ENCODE peak calls at places on chromosomes 1 and 21, in six cellular contexts. O is suprapubic skin, K is endothelial cell of umbilical vein, P is prostate gland, H is K562, G is breast epithelium. M is an unnamed sample.

GRCh38 chr1:76949503-76949902 is 82.2 kb downstream of the ST6GALNAC5 start:
- DNase-seq in O (no peak), K (no peak), P (no peak), H (no peak), G (no peak), M (no peak)

GRCh38 chr1:19088717-19089442 is 121.2 kb downstream of the UBR4 start:
- DNase-seq in O (no peak), K (no peak), P (no peak), H (no peak), G (no peak), M (no peak)

GRCh38 chr1:53956308-53957168 is 10.4 kb downstream of the LRRC42 start:
- DNase-seq in O (no peak), K (no peak), P (no peak), H (no peak), G (no peak), M (no peak)

GRCh38 chr1:19034721-19035120 is 78.2 kb upstream of the IFFO2 start:
- DNase-seq in O (peak; percentile 58), K (no peak), P (no peak), H (no peak), G (no peak), M (peak; percentile 60)

GRCh38 chr1:168136709-168137514 is at the start of gene GPR161:
- DNase-seq in O (peak; percentile 81), K (peak; percentile 63), P (peak; percentile 36), H (peak; percentile 63), G (no peak), M (peak; percentile 87)

GRCh38 chr1:54245501-54245900 is 45.5 kb downstream of the MRPL37 start:
- DNase-seq in O (no peak), K (no peak), P (no peak), H (no peak), G (no peak), M (no peak)

GRCh38 chr1:7491089-7491817 is 279.8 kb upstream of the VAMP3 start:
- DNase-seq in O (no peak), K (peak; percentile 52), P (no peak), H (no peak), G (no peak), M (no peak)

GRCh38 chr1:23013657-23014056 is 2.0 kb downstream of the TEX46 start:
- DNase-seq in O (no peak), K (no peak), P (no peak), H (no peak), G (no peak), M (no peak)

GRCh38 chr1:27496604-27497155 is 6.7 kb upstream of the WASF2 start:
- DNase-seq in O (peak; percentile 61), K (no peak), P (no peak), H (no peak), G (no peak), M (no peak)

GRCh38 chr1:199452627-199453026 is 574.9 kb upstream of the NR5A2 start:
- DNase-seq in O (no peak), K (no peak), P (no peak), H (no peak), G (no peak), M (no peak)

GRCh38 chr21:32426592-32427051 is 14.1 kb downstream of the EVA1C start:
- DNase-seq in O (no peak), K (peak; percentile 73), P (no peak), H (peak; percentile 6), G (no peak), M (no peak)

GRCh38 chr1:170461762-170462384 is 70.1 kb upstream of the GORAB start:
- DNase-seq in O (no peak), K (no peak), P (no peak), H (no peak), G (no peak), M (no peak)

DNA sequence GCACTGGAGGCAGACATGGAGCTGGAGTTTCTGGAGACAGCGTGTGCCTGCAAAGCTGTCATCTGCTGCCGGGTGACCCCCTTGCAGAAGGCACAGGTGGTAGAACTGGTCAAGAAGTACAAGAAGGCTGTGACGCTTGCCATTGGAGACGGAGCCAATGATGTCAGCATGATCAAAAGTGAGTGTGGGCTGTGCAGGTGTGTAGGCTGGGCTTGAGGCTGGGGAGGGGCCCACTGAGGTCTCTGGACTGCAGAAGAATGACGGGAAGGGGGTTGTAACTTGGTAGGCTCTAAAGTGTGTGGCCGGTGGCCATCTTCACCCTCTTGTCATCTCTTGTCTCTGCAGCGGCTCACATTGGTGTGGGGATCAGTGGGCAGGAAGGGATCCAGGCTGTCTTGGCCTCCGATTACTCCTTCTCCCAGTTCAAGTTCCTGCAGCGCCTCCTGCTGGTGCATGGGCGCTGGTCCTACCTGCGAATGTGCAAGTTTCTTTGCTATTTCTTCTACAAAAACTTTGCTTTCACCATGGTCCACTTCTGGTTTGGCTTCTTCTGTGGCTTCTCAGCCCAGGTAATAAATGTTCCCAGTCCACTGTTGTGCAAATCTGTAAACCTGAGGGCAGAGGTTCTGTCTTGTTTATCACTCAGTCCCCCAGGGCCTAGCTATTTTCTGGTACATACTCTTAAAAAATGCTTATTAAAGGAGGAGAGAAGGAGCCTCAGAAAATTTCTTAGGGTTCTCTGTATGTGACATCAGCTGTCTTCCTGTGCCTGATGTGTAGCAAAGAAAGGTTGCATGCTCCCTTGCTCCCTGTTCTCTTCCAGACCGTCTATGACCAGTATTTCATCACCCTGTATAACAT is 19.9 kb downstream of the ATP8B2 start:
- DNase-seq in O (no peak), K (peak; percentile 41), P (no peak), H (peak; percentile 66), G (no peak), M (peak; percentile 84)
- H3K4me1 ChIP-seq in O (peaks cover 3% of the 10 kb centered on the region), K (peaks cover 6% of the 10 kb centered on the region), P (no peaks in the 10 kb centered on the region), H (peaks cover 15% of the 10 kb centered on the region), G (no peaks in the 10 kb centered on the region), M (peaks cover 63% of the 10 kb centered on the region)

GRCh38 chr21:37564341-37564923 is 197.9 kb downstream of the DYRK1A start:
- DNase-seq in O (peak; percentile 88), K (peak; percentile 98), P (peak; percentile 75), H (peak; percentile 73), G (peak; percentile 68), M (peak; percentile 89)
- TF ChIP-seq POLR2AphosphoS5 in O (no peak), K (peak; percentile 40), P (no peak), H (peak; percentile 16), G (peak; percentile 39), M (no peak)

GRCh38 chr1:116740296-116740695 is 13.9 kb upstream of the CD2 start:
- DNase-seq in O (peak; percentile 52), K (no peak), P (no peak), H (no peak), G (no peak), M (no peak)

GRCh38 chr1:116741781-116742565 is 12.3 kb upstream of the CD2 start:
- DNase-seq in O (peak; percentile 64), K (no peak), P (no peak), H (no peak), G (no peak), M (peak; percentile 72)

GRCh38 chr1:116739371-116740007 is 14.7 kb upstream of the CD2 start:
- DNase-seq in O (peak; percentile 44), K (no peak), P (no peak), H (no peak), G (no peak), M (peak; percentile 59)

GRCh38 chr1:116740726-116741125 is 13.5 kb upstream of the CD2 start:
- DNase-seq in O (peak; percentile 35), K (no peak), P (no peak), H (no peak), G (no peak), M (no peak)

GRCh38 chr1:116743535-116743934 is 10.7 kb upstream of the CD2 start:
- DNase-seq in O (no peak), K (no peak), P (no peak), H (no peak), G (no peak), M (no peak)
- H3K9me3 ChIP-seq in O (peaks cover 11% of the 10 kb centered on the region), K (no peaks in the 10 kb centered on the region), P (peaks cover 5% of the 10 kb centered on the region), H (peaks cover 24% of the 10 kb centered on the region), G (peaks cover 43% of the 10 kb centered on the region), M (peaks cover 52% of the 10 kb centered on the region)

GRCh38 chr1:42318601-42319000 is 16.4 kb downstream of the FOXJ3 start:
- DNase-seq in O (no peak), K (no peak), P (no peak), H (no peak), G (no peak), M (no peak)
- H3K4me1 ChIP-seq in O (peaks cover 59% of the 10 kb centered on the region), K (peaks cover 45% of the 10 kb centered on the region), P (peaks cover 24% of the 10 kb centered on the region), H (no peaks in the 10 kb centered on the region), G (no peaks in the 10 kb centered on the region), M (peaks cover 91% of the 10 kb centered on the region)

GRCh38 chr1:204448321-204448964 is 36.8 kb upstream of the PPP1R15B start:
- DNase-seq in O (no peak), K (no peak), P (no peak), H (no peak), G (no peak), M (peak; percentile 37)
- TF ChIP-seq POLR2AphosphoS5 in O (no peak), K (no peak), P (no peak), H (no peak), G (no peak), M (no peak)

GRCh38 chr1:3176028-3176427 is 107.0 kb downstream of the PRDM16 start:
- DNase-seq in O (no peak), K (no peak), P (no peak), H (no peak), G (no peak), M (no peak)

GRCh38 chr1:3176820-3177219 is 107.8 kb downstream of the PRDM16 start:
- DNase-seq in O (no peak), K (no peak), P (no peak), H (no peak), G (no peak), M (no peak)

GRCh38 chr1:3180915-3181314 is 111.9 kb downstream of the PRDM16 start:
- DNase-seq in O (no peak), K (no peak), P (no peak), H (no peak), G (no peak), M (no peak)

GRCh38 chr1:3178279-3178678 is 109.3 kb downstream of the PRDM16 start:
- DNase-seq in O (no peak), K (no peak), P (no peak), H (no peak), G (no peak), M (no peak)

GRCh38 chr1:3179471-3179870 is 110.5 kb downstream of the PRDM16 start:
- DNase-seq in O (no peak), K (no peak), P (no peak), H (no peak), G (no peak), M (no peak)
- H3K9me3 ChIP-seq in O (no peaks in the 10 kb centered on the region), K (no peaks in the 10 kb centered on the region), P (no peaks in the 10 kb centered on the region), H (peaks cover 13% of the 10 kb centered on the region), G (no peaks in the 10 kb centered on the region), M (no peaks in the 10 kb centered on the region)

M was measured in spleen.